ENCODE peak calls at places on chromosomes 11 and 22, in eight cellular contexts. L is Caki2; T is cardiac fibroblast; B is activated T-helper 9 cell treated with anti-CD3 and anti-CD28 coated beads, Interleukin-2, amount 50 U/mL, for 16 hours; N is astrocyte of the cerebellum; O is activated CD4-positive, CD25-positive, alpha-beta regulatory T cell treated with anti-CD3 and anti-CD28 coated beads, Interleukin-2, amount 50 U/mL, for 16 hours; Q is GM12891; V is WERI-Rb-1. I is an unnamed sample.

GRCh38 chr11:46006418-46007070 is 84.1 kb downstream of the LARGE2 start:
- DNase-seq in L (peak; percentile 6), T (peak; percentile 84), B (no peak), N (peak; percentile 67), O (peak; percentile 5), Q (peak; percentile 25), V (peak; percentile 33), I (peak; percentile 59)

GRCh38 chr22:42937164-42937854 is 77.6 kb downstream of the PACSIN2 start:
- DNase-seq in L (peak; percentile 62), T (peak; percentile 66), B (no peak), N (peak; percentile 29), O (no peak), Q (no peak), V (no peak), I (no peak)

GRCh38 chr22:26021516-26021915 is 147.7 kb upstream of the SEZ6L start:
- DNase-seq in L (no peak), T (no peak), B (no peak), N (no peak), O (no peak), Q (no peak), V (no peak), I (no peak)

GRCh38 chr11:76805206-76805913 is 22.2 kb downstream of the TSKU start:
- DNase-seq in L (no peak), T (no peak), B (no peak), N (no peak), O (no peak), Q (no peak), V (no peak), I (no peak)

GRCh38 chr11:12674936-12675696 is 895 bp downstream of the TEAD1 start:
- DNase-seq in L (no peak), T (peak; percentile 49), B (no peak), N (no peak), O (no peak), Q (no peak), V (no peak), I (no peak)

GRCh38 chr11:8092587-8093424 is 11.8 kb downstream of the TUB start:
- DNase-seq in L (peak; percentile 39), T (peak; percentile 77), B (peak; percentile 12), N (peak; percentile 31), O (no peak), Q (peak; percentile 72), V (peak; percentile 81), I (no peak)

GRCh38 chr11:70226967-70227366 is 23.9 kb downstream of the FADD start:
- DNase-seq in L (no peak), T (no peak), B (no peak), N (no peak), O (no peak), Q (no peak), V (peak; percentile 37), I (no peak)

GRCh38 chr11:119414321-119414720 is 8.7 kb downstream of the THY1 start:
- DNase-seq in L (no peak), T (no peak), B (no peak), N (no peak), O (no peak), Q (no peak), V (no peak), I (no peak)

GRCh38 chr11:57222239-57222638 is 14.8 kb downstream of the APLNR start:
- DNase-seq in L (no peak), T (no peak), B (no peak), N (no peak), O (no peak), Q (no peak), V (no peak), I (no peak)

GRCh38 chr11:99154277-99154676 is 133.5 kb downstream of the CNTN5 start:
- DNase-seq in L (no peak), T (no peak), B (no peak), N (no peak), O (no peak), Q (no peak), V (no peak), I (no peak)

GRCh38 chr11:47938791-47939560 is 41.4 kb upstream of the PTPRJ start:
- DNase-seq in L (no peak), T (no peak), B (no peak), N (no peak), O (no peak), Q (no peak), V (no peak), I (no peak)

GRCh38 chr11:46099973-46100335 is 21.3 kb downstream of the PHF21A start:
- DNase-seq in L (no peak), T (peak; percentile 35), B (no peak), N (no peak), O (no peak), Q (no peak), V (no peak), I (no peak)

GRCh38 chr11:89355649-89356048 is 135.5 kb downstream of the NOX4 start:
- DNase-seq in L (no peak), T (no peak), B (no peak), N (no peak), O (no peak), Q (no peak), V (no peak), I (no peak)

GRCh38 chr11:88146106-88146505 is 29.1 kb downstream of the RAB38 start:
- DNase-seq in L (no peak), T (no peak), B (no peak), N (no peak), O (no peak), Q (no peak), V (no peak), I (no peak)

GRCh38 chr11:40290031-40290650 is 1169.3 kb downstream of the LRRC4C start:
- DNase-seq in L (no peak), T (no peak), B (no peak), N (no peak), O (no peak), Q (no peak), V (no peak), I (no peak)

GRCh38 chr11:94602430-94603372 is 35.5 kb downstream of the PIWIL4 start:
- DNase-seq in L (peak; percentile 94), T (peak; percentile 75), B (no peak), N (no peak), O (no peak), Q (peak; percentile 19), V (no peak), I (peak; percentile 43)

GRCh38 chr11:110892741-110893285 is 180.6 kb upstream of the ARHGAP20 start:
- DNase-seq in L (no peak), T (no peak), B (no peak), N (no peak), O (no peak), Q (no peak), V (no peak), I (no peak)

I was measured in Panc1.